ENCODE peak calls at places on chromosomes 5 and 9, in four cellular contexts. One of them, this sample, is unnamed.
A peak's percentile ranks its signal among the peaks of the same experiment; 100 is the strongest.

GRCh38 chr5:124651663-124652513 is 94.6 kb downstream of the ZNF608 start:
- DNase-seq in Peyer's patch: peak; percentile 75
- DNase-seq in right lobe of liver: peak; percentile 84
- DNase-seq in esophagus muscularis mucosa: peak; percentile 92
- DNase-seq in this sample: peak; percentile 73

GRCh38 chr5:135194573-135195266 is 160.7 kb upstream of the PITX1 start:
- DNase-seq in Peyer's patch: no peak
- DNase-seq in esophagus muscularis mucosa: peak; percentile 80
- DNase-seq in right lobe of liver: no peak
- DNase-seq in this sample: no peak

GRCh38 chr5:97914483-97914882 is 731.4 kb upstream of the RIOK2 start:
- DNase-seq in esophagus muscularis mucosa: no peak
- DNase-seq in right lobe of liver: no peak
- DNase-seq in Peyer's patch: no peak
- DNase-seq in this sample: no peak

GRCh38 chr5:154524846-154525245 is 46.8 kb upstream of the HAND1 start:
- DNase-seq in esophagus muscularis mucosa: no peak
- DNase-seq in right lobe of liver: no peak
- DNase-seq in Peyer's patch: no peak
- DNase-seq in this sample: no peak

GRCh38 chr5:174706997-174707548 is 17.3 kb upstream of the MSX2 start:
- DNase-seq in Peyer's patch: no peak
- DNase-seq in esophagus muscularis mucosa: no peak
- DNase-seq in right lobe of liver: no peak
- DNase-seq in this sample: no peak

GRCh38 chr9:16689352-16689938 is 181.0 kb downstream of the BNC2 start:
- DNase-seq in right lobe of liver: peak; percentile 40
- DNase-seq in Peyer's patch: no peak
- DNase-seq in esophagus muscularis mucosa: no peak
- DNase-seq in this sample: peak; percentile 27

GRCh38 chr9:126421567-126422428 is 95.2 kb downstream of the MVB12B start:
- DNase-seq in esophagus muscularis mucosa: no peak
- DNase-seq in right lobe of liver: no peak
- DNase-seq in Peyer's patch: no peak
- DNase-seq in this sample: peak; percentile 23

GRCh38 chr5:58496488-58496887 is 5.3 kb downstream of the GAPT start:
- DNase-seq in Peyer's patch: no peak
- DNase-seq in esophagus muscularis mucosa: no peak
- DNase-seq in right lobe of liver: no peak
- DNase-seq in this sample: no peak

GRCh38 chr5:115641948-115642347 is 16.1 kb upstream of the TMED7 start:
- DNase-seq in right lobe of liver: no peak
- DNase-seq in esophagus muscularis mucosa: no peak
- DNase-seq in Peyer's patch: no peak
- DNase-seq in this sample: no peak

GRCh38 chr5:128559300-128560297 is 21.6 kb upstream of the FBN2 start:
- DNase-seq in right lobe of liver: no peak
- DNase-seq in esophagus muscularis mucosa: no peak
- DNase-seq in Peyer's patch: no peak
- DNase-seq in this sample: no peak

GRCh38 chr5:16497546-16497945 is 31.9 kb upstream of the ZNF622 start:
- DNase-seq in Peyer's patch: no peak
- DNase-seq in right lobe of liver: no peak
- DNase-seq in esophagus muscularis mucosa: no peak
- DNase-seq in this sample: no peak

GRCh38 chr5:77893225-77893860 is 117.2 kb upstream of the TBCA start:
- DNase-seq in esophagus muscularis mucosa: no peak
- DNase-seq in Peyer's patch: no peak
- DNase-seq in right lobe of liver: no peak
- DNase-seq in this sample: no peak

GRCh38 chr5:143338658-143339366 is 64.7 kb downstream of the NR3C1 start:
- DNase-seq in esophagus muscularis mucosa: no peak
- DNase-seq in Peyer's patch: no peak
- DNase-seq in right lobe of liver: no peak
- DNase-seq in this sample: no peak

GRCh38 chr5:92909545-92909962 is 671.5 kb downstream of the NR2F1-AS1 start:
- DNase-seq in Peyer's patch: no peak
- DNase-seq in right lobe of liver: no peak
- DNase-seq in esophagus muscularis mucosa: no peak
- DNase-seq in this sample: no peak

GRCh38 chr9:84947412-84947972 is 278.0 kb downstream of the NTRK2 start:
- DNase-seq in Peyer's patch: no peak
- DNase-seq in esophagus muscularis mucosa: no peak
- DNase-seq in right lobe of liver: no peak
- DNase-seq in this sample: no peak

GRCh38 chr5:132011561-132012384 is at the start of gene ACSL6:
- DNase-seq in esophagus muscularis mucosa: no peak
- DNase-seq in Peyer's patch: peak; percentile 17
- DNase-seq in right lobe of liver: peak; percentile 45
- DNase-seq in this sample: peak; percentile 25

GRCh38 chr9:68562456-68562855 is 21.8 kb upstream of the TMEM252 start:
- DNase-seq in esophagus muscularis mucosa: no peak
- DNase-seq in Peyer's patch: no peak
- DNase-seq in right lobe of liver: no peak
- DNase-seq in this sample: no peak

GRCh38 chr9:89038354-89039091 is 47.3 kb downstream of the S1PR3 start:
- DNase-seq in right lobe of liver: no peak
- DNase-seq in esophagus muscularis mucosa: peak; percentile 91
- DNase-seq in Peyer's patch: no peak
- DNase-seq in this sample: peak; percentile 50

GRCh38 chr9:126248680-126249079 is 77.9 kb upstream of the MVB12B start:
- DNase-seq in esophagus muscularis mucosa: no peak
- DNase-seq in right lobe of liver: no peak
- DNase-seq in Peyer's patch: no peak
- DNase-seq in this sample: no peak

GRCh38 chr5:116487045-116487444 is 87.6 kb downstream of the SEMA6A start:
- DNase-seq in right lobe of liver: no peak
- DNase-seq in Peyer's patch: no peak
- DNase-seq in esophagus muscularis mucosa: peak; percentile 31
- DNase-seq in this sample: no peak

GRCh38 chr9:75830303-75830702 is 60.2 kb upstream of the PCSK5 start:
- DNase-seq in right lobe of liver: no peak
- DNase-seq in esophagus muscularis mucosa: no peak
- DNase-seq in Peyer's patch: no peak
- DNase-seq in this sample: no peak

GRCh38 chr9:1732670-1733069 is 282.5 kb upstream of the SMARCA2 start:
- DNase-seq in Peyer's patch: no peak
- DNase-seq in esophagus muscularis mucosa: no peak
- DNase-seq in right lobe of liver: no peak
- DNase-seq in this sample: no peak

GRCh38 chr5:144864113-144864512 is 693.4 kb downstream of the KCTD16 start:
- DNase-seq in Peyer's patch: no peak
- DNase-seq in esophagus muscularis mucosa: no peak
- DNase-seq in right lobe of liver: no peak
- DNase-seq in this sample: no peak

DNA sequence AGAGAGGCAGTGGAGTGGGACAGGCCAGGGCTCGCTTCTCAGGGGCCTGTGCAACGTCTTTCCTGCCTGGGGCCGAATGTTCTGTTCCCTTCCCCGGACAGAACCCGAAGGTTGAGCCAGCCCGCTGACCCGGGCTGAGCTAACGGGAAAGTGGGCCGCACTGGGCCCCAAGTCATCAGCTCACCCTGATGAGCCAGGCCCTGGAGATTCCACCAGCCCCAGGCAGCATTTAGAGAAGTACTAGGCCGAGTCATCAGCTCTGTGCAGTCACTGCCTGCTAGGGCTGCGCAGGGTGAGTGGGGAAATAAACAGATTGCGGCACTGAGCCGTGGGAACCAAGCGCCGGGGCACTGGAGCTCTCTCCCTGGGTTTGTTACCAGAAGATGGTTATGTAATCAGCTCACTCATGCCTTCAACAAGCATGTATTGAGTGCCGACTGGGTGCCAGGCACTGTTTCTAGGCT is 29.1 kb upstream of the DUSP1 start:
- DNase-seq in Peyer's patch: peak; percentile 20
- DNase-seq in right lobe of liver: peak; percentile 75
- DNase-seq in esophagus muscularis mucosa: no peak
- DNase-seq in this sample: no peak
- TF ChIP-seq POLR2A in Peyer's patch: no peak
- TF ChIP-seq POLR2A in right lobe of liver: no peak
- TF ChIP-seq POLR2A in esophagus muscularis mucosa: peak; percentile 20
- TF ChIP-seq POLR2A in this sample: no peak

DNA sequence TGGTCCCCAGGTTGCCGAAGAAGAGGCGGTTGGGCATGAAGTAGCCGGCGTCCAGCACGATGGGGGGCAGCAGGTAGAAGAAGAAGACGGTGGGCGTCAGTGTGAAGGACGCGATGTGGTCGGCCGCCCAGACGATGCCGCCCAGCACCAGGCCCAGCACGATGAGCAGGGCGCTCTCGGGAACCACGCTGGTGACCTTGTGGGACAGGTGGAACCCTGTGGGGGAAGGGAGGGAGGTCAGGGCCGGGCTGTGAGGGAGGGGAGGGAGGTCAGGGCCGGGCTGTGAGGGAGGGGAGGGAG is 32.4 kb downstream of the SLC9A3 start:
- DNase-seq in Peyer's patch: no peak
- DNase-seq in esophagus muscularis mucosa: no peak
- DNase-seq in right lobe of liver: no peak
- DNase-seq in this sample: no peak
- TF ChIP-seq POLR2A in Peyer's patch: no peak
- TF ChIP-seq POLR2A in esophagus muscularis mucosa: no peak
- TF ChIP-seq POLR2A in right lobe of liver: no peak
- TF ChIP-seq POLR2A in this sample: no peak

GRCh38 chr9:70412678-70413426 is 1.6 kb downstream of the KLF9 start:
- DNase-seq in Peyer's patch: peak; percentile 48
- DNase-seq in esophagus muscularis mucosa: peak; percentile 94
- DNase-seq in right lobe of liver: peak; percentile 90
- DNase-seq in this sample: peak; percentile 77

GRCh38 chr9:70411141-70411929 is 3.1 kb downstream of the KLF9 start:
- DNase-seq in Peyer's patch: peak; percentile 34
- DNase-seq in esophagus muscularis mucosa: peak; percentile 95
- DNase-seq in right lobe of liver: peak; percentile 52
- DNase-seq in this sample: peak; percentile 87

GRCh38 chr9:70413427-70413797 is 1.0 kb downstream of the KLF9 start:
- DNase-seq in Peyer's patch: no peak
- DNase-seq in right lobe of liver: no peak
- DNase-seq in esophagus muscularis mucosa: no peak
- DNase-seq in this sample: no peak

GRCh38 chr9:70410368-70410767 is 4.1 kb downstream of the KLF9 start:
- DNase-seq in esophagus muscularis mucosa: no peak
- DNase-seq in Peyer's patch: no peak
- DNase-seq in right lobe of liver: no peak
- DNase-seq in this sample: no peak

DNA sequence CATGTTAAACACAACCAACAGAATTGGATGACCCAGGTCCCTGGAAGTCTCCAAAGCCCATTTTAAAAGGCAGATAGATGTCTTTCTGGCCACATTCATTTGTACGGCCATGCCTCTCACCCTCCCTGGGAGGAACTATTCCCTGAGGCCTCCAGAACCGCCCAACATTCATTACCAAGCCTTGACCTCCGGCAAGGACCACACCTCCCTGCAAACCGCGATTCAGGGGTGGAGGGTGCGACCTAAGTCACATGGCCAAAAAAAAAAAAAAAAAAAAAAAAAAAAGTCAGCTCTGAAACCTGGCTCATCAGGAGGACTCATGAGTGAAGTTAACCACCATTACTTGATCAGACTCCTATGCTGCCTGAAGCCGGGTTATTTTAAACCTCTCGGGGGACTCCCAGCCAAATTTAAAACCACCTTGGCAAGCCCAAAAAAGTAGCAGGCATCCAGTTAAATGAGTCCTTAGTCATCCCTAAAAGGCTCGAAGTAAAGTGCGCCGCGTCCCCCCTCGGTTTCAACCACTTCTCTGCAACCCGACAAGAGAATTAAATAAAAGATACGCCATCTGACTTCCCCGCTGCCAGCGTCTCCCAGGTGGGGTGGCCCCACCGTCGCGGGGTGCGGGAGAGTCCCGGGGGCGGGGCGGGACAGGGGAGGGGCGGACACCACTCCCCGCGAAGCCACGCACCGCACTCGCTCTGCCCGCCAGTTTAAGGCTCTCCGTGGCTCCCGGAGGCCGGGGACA is 2.4 kb downstream of the KLF9 start:
- DNase-seq in Peyer's patch: peak; percentile 73
- DNase-seq in right lobe of liver: peak; percentile 81
- DNase-seq in esophagus muscularis mucosa: no peak
- DNase-seq in this sample: peak; percentile 88
- TF ChIP-seq POLR2A in Peyer's patch: peak; percentile 81
- TF ChIP-seq POLR2A in right lobe of liver: peak; percentile 71
- TF ChIP-seq POLR2A in esophagus muscularis mucosa: no peak
- TF ChIP-seq POLR2A in this sample: no peak

GRCh38 chr9:129110740-129111142 is at the start of gene CRAT:
- DNase-seq in esophagus muscularis mucosa: peak; percentile 99
- DNase-seq in right lobe of liver: peak; percentile 100
- DNase-seq in Peyer's patch: peak; percentile 98
- DNase-seq in this sample: peak; percentile 98
- TF ChIP-seq POLR2A in esophagus muscularis mucosa: peak; percentile 85
- TF ChIP-seq POLR2A in right lobe of liver: peak; percentile 95
- TF ChIP-seq POLR2A in Peyer's patch: peak; percentile 99
- TF ChIP-seq POLR2A in this sample: peak; percentile 97

GRCh38 chr5:177473461-177473991 is at the start of gene DBN1:
- DNase-seq in right lobe of liver: no peak
- DNase-seq in Peyer's patch: no peak
- DNase-seq in esophagus muscularis mucosa: no peak
- DNase-seq in this sample: no peak
- TF ChIP-seq POLR2A in right lobe of liver: no peak
- TF ChIP-seq POLR2A in Peyer's patch: no peak
- TF ChIP-seq POLR2A in esophagus muscularis mucosa: no peak
- TF ChIP-seq POLR2A in this sample: no peak

GRCh38 chr5:75190227-75190626 is 46.5 kb downstream of the ANKRD31 start:
- DNase-seq in Peyer's patch: no peak
- DNase-seq in right lobe of liver: no peak
- DNase-seq in esophagus muscularis mucosa: no peak
- DNase-seq in this sample: no peak

GRCh38 chr5:75192264-75192663 is 44.4 kb downstream of the ANKRD31 start:
- DNase-seq in esophagus muscularis mucosa: no peak
- DNase-seq in right lobe of liver: no peak
- DNase-seq in Peyer's patch: no peak
- DNase-seq in this sample: no peak

GRCh38 chr5:75192804-75193203 is 43.9 kb downstream of the ANKRD31 start:
- DNase-seq in esophagus muscularis mucosa: no peak
- DNase-seq in Peyer's patch: no peak
- DNase-seq in right lobe of liver: no peak
- DNase-seq in this sample: no peak

GRCh38 chr5:75185763-75186162 is 50.9 kb downstream of the ANKRD31 start:
- DNase-seq in esophagus muscularis mucosa: no peak
- DNase-seq in right lobe of liver: no peak
- DNase-seq in Peyer's patch: no peak
- DNase-seq in this sample: no peak

DNA sequence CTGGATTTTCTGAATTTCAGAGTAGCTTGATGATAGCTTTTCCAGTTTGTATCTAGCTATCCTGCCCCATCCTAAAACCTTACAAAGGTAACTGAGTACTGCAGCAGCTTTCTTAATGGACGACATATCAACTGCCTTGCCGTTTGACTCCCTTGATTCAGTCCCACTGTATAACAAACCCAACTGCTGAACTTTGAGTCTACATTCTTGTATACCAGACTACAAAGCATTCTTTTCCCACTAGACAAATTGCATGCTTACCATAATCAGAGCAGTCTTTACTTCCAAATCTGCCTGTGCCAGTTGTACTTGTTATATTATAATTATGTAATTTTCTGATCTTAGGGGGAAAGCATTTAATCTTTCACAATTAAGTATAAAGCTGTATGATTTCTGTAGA is 47.3 kb downstream of the ANKRD31 start:
- DNase-seq in Peyer's patch: no peak
- DNase-seq in right lobe of liver: no peak
- DNase-seq in esophagus muscularis mucosa: no peak
- DNase-seq in this sample: no peak
- TF ChIP-seq POLR2A in Peyer's patch: no peak
- TF ChIP-seq POLR2A in right lobe of liver: no peak
- TF ChIP-seq POLR2A in esophagus muscularis mucosa: no peak
- TF ChIP-seq POLR2A in this sample: no peak

GRCh38 chr5:149143470-149143869 is 2.2 kb downstream of the ABLIM3 start:
- DNase-seq in right lobe of liver: no peak
- DNase-seq in esophagus muscularis mucosa: no peak
- DNase-seq in Peyer's patch: no peak
- DNase-seq in this sample: no peak
- TF ChIP-seq POLR2A in right lobe of liver: peak; percentile 41
- TF ChIP-seq POLR2A in esophagus muscularis mucosa: no peak
- TF ChIP-seq POLR2A in Peyer's patch: no peak
- TF ChIP-seq POLR2A in this sample: no peak

This sample was measured in gastrocnemius medialis.